ENCODE peak calls at places on chromosomes 16 and 17, in seven cellular contexts. H, K, Q, U, D, C and M are unnamed samples.

GRCh38 chr16:64450170-64450569 is 671.7 kb downstream of the CDH11 start:
- DNase-seq in H (no peak), K (peak), Q (no peak), U (no peak), D (no peak), C (no peak), M (no peak)

GRCh38 chr17:43766413-43767052 is 7.9 kb upstream of the SOST start:
- DNase-seq in H (no peak), K (peak), Q (peak), U (no peak), D (peak), C (no peak), M (peak)

GRCh38 chr17:19487009-19487600 is 46.5 kb upstream of the SLC47A1 start:
- DNase-seq in H (no peak), K (no peak), Q (no peak), U (no peak), D (no peak), C (no peak), M (no peak)

GRCh38 chr17:49898547-49899490 is 51.0 kb upstream of the TAC4 start:
- DNase-seq in H (peak), K (peak), Q (no peak), U (peak), D (no peak), C (no peak), M (no peak)

GRCh38 chr17:59874366-59874765 is 18.4 kb downstream of the TUBD1 start:
- DNase-seq in H (no peak), K (no peak), Q (no peak), U (no peak), D (no peak), C (no peak), M (no peak)

GRCh38 chr16:629289-630023 is 1.3 kb upstream of the WFIKKN1 start:
- DNase-seq in H (no peak), K (no peak), Q (no peak), U (no peak), D (no peak), C (no peak), M (no peak)

GRCh38 chr16:7101054-7101453 is 231.6 kb upstream of the RBFOX1 start:
- DNase-seq in H (no peak), K (no peak), Q (no peak), U (no peak), D (no peak), C (no peak), M (no peak)

GRCh38 chr17:51741447-51741846 is 417.1 kb downstream of the CA10 start:
- DNase-seq in H (no peak), K (no peak), Q (no peak), U (no peak), D (no peak), C (no peak), M (no peak)

GRCh38 chr17:69018022-69018615 is 42.6 kb downstream of the ABCA9 start:
- DNase-seq in H (no peak), K (no peak), Q (no peak), U (no peak), D (no peak), C (no peak), M (no peak)